ENCODE peak calls at places on chromosomes 13 and 19, in nine cellular contexts. Z is nephron progenitor cell, B is stomach, F is WTC11, S is dorsolateral prefrontal cortex, G is left lung, E is testis, N is lung, T is heart right ventricle. P is an unnamed sample.

GRCh38 chr19:20423381-20424207 is 142.0 kb downstream of the ZNF737 start:
- DNase-seq in Z (peak; percentile 7), B (peak; percentile 56), F (peak; percentile 34), S (no peak), G (peak; percentile 80), E (peak; percentile 79), N (peak; percentile 68), T (peak; percentile 52), P (peak; percentile 55)

GRCh38 chr19:31256601-31256990 is 92.6 kb downstream of the TSHZ3 start:
- DNase-seq in Z (no peak), B (no peak), F (no peak), S (no peak), G (no peak), E (no peak), N (no peak), T (no peak), P (no peak)

GRCh38 chr13:40539954-40540706 is 126.3 kb downstream of the FOXO1 start:
- DNase-seq in Z (no peak), B (no peak), F (no peak), S (no peak), G (no peak), E (no peak), N (no peak), T (no peak), P (no peak)

GRCh38 chr13:79128158-79128557 is 277.9 kb downstream of the RBM26 start:
- DNase-seq in Z (no peak), B (no peak), F (no peak), S (no peak), G (no peak), E (no peak), N (no peak), T (no peak), P (no peak)

GRCh38 chr13:45540195-45540594 is 75.3 kb downstream of the ERICH6B start:
- DNase-seq in Z (no peak), B (no peak), F (no peak), S (no peak), G (peak; percentile 30), E (no peak), N (no peak), T (no peak), P (no peak)

GRCh38 chr19:1154731-1155351 is 19.2 kb downstream of the SBNO2 start:
- DNase-seq in Z (no peak), B (peak; percentile 87), F (no peak), S (no peak), G (peak; percentile 97), E (peak; percentile 84), N (peak; percentile 93), T (peak; percentile 82), P (no peak)

GRCh38 chr19:14977128-14977527 is 2.5 kb downstream of the SLC1A6 start:
- DNase-seq in Z (no peak), B (no peak), F (no peak), S (no peak), G (no peak), E (no peak), N (no peak), T (no peak), P (no peak)

GRCh38 chr13:19782049-19782726 is 557 bp downstream of the PSPC1 start:
- DNase-seq in Z (peak; percentile 60), B (peak; percentile 69), F (peak; percentile 39), S (peak; percentile 60), G (peak; percentile 93), E (peak; percentile 59), N (peak; percentile 47), T (peak; percentile 49), P (peak; percentile 64)

GRCh38 chr13:75405976-75406703 is 75.8 kb downstream of the TBC1D4 start:
- DNase-seq in Z (no peak), B (no peak), F (no peak), S (no peak), G (no peak), E (no peak), N (no peak), T (no peak), P (no peak)

GRCh38 chr13:66329988-66330429 is 900.1 kb downstream of the PCDH9 start:
- DNase-seq in Z (no peak), B (no peak), F (no peak), S (no peak), G (no peak), E (no peak), N (no peak), T (no peak), P (peak; percentile 1)

GRCh38 chr19:35501684-35502083 is 11.4 kb upstream of the KRTDAP start:
- DNase-seq in Z (no peak), B (no peak), F (no peak), S (peak; percentile 41), G (peak; percentile 75), E (no peak), N (no peak), T (no peak), P (no peak)

GRCh38 chr19:13005253-13005652 is 10.0 kb downstream of the NFIX start:
- DNase-seq in Z (no peak), B (no peak), F (no peak), S (no peak), G (no peak), E (no peak), N (no peak), T (no peak), P (no peak)

GRCh38 chr19:13007292-13008045 is 12.2 kb downstream of the NFIX start:
- DNase-seq in Z (no peak), B (peak; percentile 91), F (no peak), S (no peak), G (peak; percentile 83), E (peak; percentile 75), N (peak; percentile 89), T (peak; percentile 65), P (no peak)

GRCh38 chr19:13004273-13004672 is 9.0 kb downstream of the NFIX start:
- DNase-seq in Z (no peak), B (peak; percentile 72), F (no peak), S (no peak), G (no peak), E (no peak), N (no peak), T (no peak), P (no peak)

GRCh38 chr19:13006431-13007281 is 11.4 kb downstream of the NFIX start:
- DNase-seq in Z (no peak), B (peak; percentile 54), F (no peak), S (no peak), G (peak; percentile 71), E (no peak), N (no peak), T (no peak), P (no peak)

GRCh38 chr19:13005861-13006370 is 10.6 kb downstream of the NFIX start:
- DNase-seq in Z (no peak), B (no peak), F (no peak), S (no peak), G (peak; percentile 50), E (no peak), N (no peak), T (no peak), P (no peak)
- TF ChIP-seq CTCF in Z (no peak), B (no peak), F (no peak), S (no peak), G (no peak), E (no peak), N (no peak), T (no peak), P (no peak)

DNA sequence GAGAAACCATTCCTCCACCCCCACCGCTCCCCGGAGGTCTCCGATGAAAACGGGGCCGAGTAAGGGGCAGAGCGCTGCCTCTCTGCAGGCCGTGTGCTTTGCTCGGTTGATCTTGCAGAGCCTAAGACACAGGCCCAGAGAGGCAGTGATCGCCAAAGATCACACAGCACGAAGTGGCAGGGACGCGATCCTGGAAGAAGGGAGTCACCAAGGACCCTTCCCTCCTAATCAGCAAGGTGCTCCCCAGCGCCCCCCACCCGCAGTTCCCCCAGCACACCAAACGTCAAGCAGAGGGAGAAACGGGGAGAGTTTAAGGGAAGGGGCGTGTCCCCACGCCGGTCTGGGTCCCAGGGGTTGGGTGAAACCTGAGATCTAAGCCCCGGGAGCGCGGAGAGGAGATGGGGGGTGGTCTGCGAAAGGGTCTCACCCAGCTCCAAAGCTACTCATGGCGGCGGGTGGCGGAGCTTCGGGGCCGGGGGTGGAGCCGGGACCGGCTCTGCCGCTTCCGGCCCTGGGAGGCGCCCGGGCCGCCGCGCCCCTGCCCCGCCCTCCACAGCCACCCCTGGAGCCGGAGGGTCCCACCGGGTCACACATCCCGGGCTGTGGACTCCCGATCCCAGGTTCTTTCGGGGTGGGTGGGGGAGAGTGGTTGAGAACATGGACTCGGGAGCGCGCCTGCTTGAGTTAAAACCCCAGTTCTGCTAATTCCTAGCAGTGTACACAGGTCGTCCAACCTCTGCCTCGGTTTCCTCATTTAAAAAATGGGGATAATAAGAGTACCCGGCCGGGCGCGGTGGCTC is at the start of gene EML2:
- DNase-seq in Z (peak; percentile 83), B (peak; percentile 71), F (peak; percentile 90), S (no peak), G (peak; percentile 93), E (peak; percentile 43), N (peak; percentile 47), T (no peak), P (peak; percentile 60)
- TF ChIP-seq CTCF in Z (peak; percentile 15), B (peak; percentile 5), F (no peak), S (no peak), G (no peak), E (no peak), N (peak; percentile 12), T (peak; percentile 33), P (no peak)

GRCh38 chr13:95697052-95697680 is 20.2 kb downstream of the DNAJC3 start:
- DNase-seq in Z (no peak), B (no peak), F (no peak), S (no peak), G (no peak), E (no peak), N (no peak), T (no peak), P (no peak)

GRCh38 chr13:95698047-95698749 is 21.3 kb downstream of the DNAJC3 start:
- DNase-seq in Z (no peak), B (no peak), F (no peak), S (no peak), G (no peak), E (no peak), N (no peak), T (no peak), P (no peak)
- TF ChIP-seq CTCF in Z (peak; percentile 23), B (no peak), F (peak; percentile 39), S (no peak), G (no peak), E (no peak), N (no peak), T (no peak), P (no peak)

DNA sequence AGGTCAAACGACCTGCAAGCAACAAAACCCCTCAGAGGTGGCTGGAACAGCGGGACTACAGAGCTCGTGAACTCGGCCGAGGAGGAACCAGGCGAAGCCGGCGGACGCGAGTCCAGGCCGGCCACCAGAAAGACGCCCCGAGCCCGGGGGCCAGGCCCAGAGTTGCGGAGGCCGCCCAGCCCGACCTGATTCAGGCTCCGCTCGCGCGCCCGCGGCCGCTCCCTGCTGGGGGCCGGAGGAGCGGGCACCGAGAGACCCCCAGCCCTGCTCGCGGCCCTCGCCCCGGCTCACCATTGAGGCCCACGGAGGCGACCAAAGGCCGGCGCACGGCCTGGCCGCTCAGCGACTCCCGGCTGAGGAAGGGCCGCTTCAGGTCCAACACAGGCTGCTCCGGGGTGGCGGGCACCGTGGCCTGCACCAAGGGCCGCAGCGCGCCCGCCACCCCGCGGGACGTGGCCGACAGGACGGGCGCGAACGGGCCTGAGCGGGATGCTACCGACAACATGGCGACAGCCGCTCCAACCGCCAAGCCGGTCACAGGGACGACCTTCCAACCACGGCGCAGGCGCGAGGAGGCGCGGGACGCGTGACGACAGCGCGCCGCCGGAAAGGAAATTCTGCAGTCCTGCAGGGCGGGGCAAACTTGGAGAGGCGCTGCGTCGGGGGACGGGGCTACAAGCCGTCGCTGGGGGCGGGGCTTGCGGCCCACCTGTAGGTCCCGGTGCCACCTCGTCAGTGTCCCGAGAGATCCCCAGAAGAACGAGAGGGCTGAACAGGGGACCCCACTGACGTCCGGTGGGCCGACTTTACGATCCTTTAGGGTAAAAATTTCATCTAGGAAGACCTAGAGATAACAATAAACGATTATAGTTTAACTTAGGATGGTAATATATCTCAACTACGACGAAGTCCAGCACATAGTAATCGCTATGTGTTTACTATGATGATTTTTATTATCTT is at the start of gene UQCRFS1:
- DNase-seq in Z (peak; percentile 96), B (peak; percentile 96), F (peak; percentile 98), S (peak; percentile 96), G (peak; percentile 98), E (peak; percentile 96), N (peak; percentile 95), T (peak; percentile 94), P (peak; percentile 97)
- TF ChIP-seq CTCF in Z (no peak), B (no peak), F (no peak), S (no peak), G (no peak), E (no peak), N (no peak), T (no peak), P (no peak)